ENCODE peak calls at places on chromosome 9, in six cellular contexts. Y, N, M, O, S and L are unnamed samples.

GRCh38 chr9:89676281-89676680 is 71.5 kb downstream of the GADD45G start:
- DNase-seq in Y (no peak), N (no peak), M (no peak), O (no peak), S (no peak), L (no peak)

GRCh38 chr9:132768932-132769894 is 98.9 kb downstream of the GTF3C4 start:
- DNase-seq in Y (peak; percentile 40), N (peak; percentile 49), M (peak; percentile 83), O (peak; percentile 68), S (peak; percentile 58), L (peak; percentile 50)

GRCh38 chr9:105307731-105308130 is 63.3 kb downstream of the SLC44A1 start:
- DNase-seq in Y (no peak), N (no peak), M (no peak), O (no peak), S (no peak), L (no peak)

GRCh38 chr9:105290401-105290800 is 46.0 kb downstream of the SLC44A1 start:
- DNase-seq in Y (no peak), N (no peak), M (no peak), O (no peak), S (no peak), L (no peak)

GRCh38 chr9:135909371-135909770 is 2.0 kb upstream of the CAMSAP1 start:
- DNase-seq in Y (no peak), N (no peak), M (no peak), O (no peak), S (no peak), L (no peak)

GRCh38 chr9:92138157-92138959 is 23.1 kb upstream of the SPTLC1 start:
- DNase-seq in Y (no peak), N (peak; percentile 50), M (peak; percentile 73), O (peak; percentile 46), S (peak; percentile 84), L (peak; percentile 76)

GRCh38 chr9:71285191-71285656 is 163.8 kb upstream of the TRPM3 start:
- DNase-seq in Y (no peak), N (peak; percentile 23), M (peak; percentile 42), O (peak; percentile 73), S (peak; percentile 62), L (peak; percentile 56)

GRCh38 chr9:83959061-83959460 is 21.0 kb downstream of the HNRNPK start:
- DNase-seq in Y (no peak), N (no peak), M (no peak), O (no peak), S (peak; percentile 69), L (no peak)

GRCh38 chr9:33813712-33814641 is 3.0 kb upstream of the UBE2R2 start:
- DNase-seq in Y (no peak), N (peak; percentile 62), M (peak; percentile 79), O (peak; percentile 93), S (peak; percentile 50), L (peak; percentile 6)

GRCh38 chr9:119318371-119318770 is 50.9 kb downstream of the BRINP1 start:
- DNase-seq in Y (no peak), N (no peak), M (no peak), O (no peak), S (no peak), L (no peak)

GRCh38 chr9:119902611-119903010 is 533.4 kb upstream of the BRINP1 start:
- DNase-seq in Y (no peak), N (no peak), M (no peak), O (no peak), S (no peak), L (no peak)

GRCh38 chr9:684950-685340 is 156.6 kb upstream of the DMRT1 start:
- DNase-seq in Y (no peak), N (no peak), M (peak; percentile 69), O (peak; percentile 89), S (peak; percentile 59), L (no peak)

GRCh38 chr9:71909887-71910601 is 949 bp downstream of the ABHD17B start:
- DNase-seq in Y (no peak), N (peak; percentile 46), M (peak; percentile 47), O (peak; percentile 62), S (peak; percentile 31), L (peak; percentile 29)

GRCh38 chr9:122866079-122866478 is 37.7 kb upstream of the PDCL start:
- DNase-seq in Y (no peak), N (no peak), M (no peak), O (no peak), S (no peak), L (no peak)

GRCh38 chr9:92774274-92774673 is 9.6 kb upstream of the BICD2 start:
- DNase-seq in Y (no peak), N (no peak), M (no peak), O (no peak), S (no peak), L (no peak)

GRCh38 chr9:89617978-89618377 is 13.2 kb downstream of the GADD45G start:
- DNase-seq in Y (no peak), N (no peak), M (no peak), O (no peak), S (no peak), L (no peak)

GRCh38 chr9:79623799-79624721 is 52.3 kb downstream of the TLE4 start:
- DNase-seq in Y (peak; percentile 79), N (peak; percentile 13), M (peak; percentile 93), O (peak; percentile 70), S (peak; percentile 4), L (peak; percentile 27)

GRCh38 chr9:84322830-84323229 is 17.7 kb downstream of the SLC28A3 start:
- DNase-seq in Y (no peak), N (no peak), M (no peak), O (peak; percentile 7), S (no peak), L (no peak)

GRCh38 chr9:137606005-137606601 is 617 bp downstream of the ARRDC1 start:
- DNase-seq in Y (no peak), N (no peak), M (peak; percentile 46), O (no peak), S (no peak), L (no peak)

GRCh38 chr9:131432050-131432449 is 38.2 kb downstream of the PRRC2B start:
- DNase-seq in Y (no peak), N (no peak), M (no peak), O (no peak), S (no peak), L (no peak)
- TF ChIP-seq MYC in Y (no peak), N (no peak), M (no peak), O (no peak), S (no peak), L (no peak)

GRCh38 chr9:19800884-19801283 is 12.0 kb upstream of the SLC24A2 start:
- DNase-seq in Y (no peak), N (no peak), M (no peak), O (no peak), S (no peak), L (no peak)
- TF ChIP-seq MYC in Y (no peak), N (no peak), M (no peak), O (no peak), S (no peak), L (no peak)

GRCh38 chr9:16344343-16344742 is 526.1 kb downstream of the BNC2 start:
- DNase-seq in Y (no peak), N (peak; percentile 66), M (no peak), O (peak; percentile 40), S (no peak), L (no peak)
- TF ChIP-seq MYC in Y (no peak), N (no peak), M (no peak), O (no peak), S (no peak), L (no peak)

GRCh38 chr9:76562511-76562911 is 103.5 kb downstream of the GCNT1 start:
- DNase-seq in Y (peak; percentile 38), N (no peak), M (peak; percentile 61), O (peak; percentile 42), S (no peak), L (no peak)
- TF ChIP-seq MYC in Y (no peak), N (no peak), M (no peak), O (no peak), S (no peak), L (no peak)

DNA sequence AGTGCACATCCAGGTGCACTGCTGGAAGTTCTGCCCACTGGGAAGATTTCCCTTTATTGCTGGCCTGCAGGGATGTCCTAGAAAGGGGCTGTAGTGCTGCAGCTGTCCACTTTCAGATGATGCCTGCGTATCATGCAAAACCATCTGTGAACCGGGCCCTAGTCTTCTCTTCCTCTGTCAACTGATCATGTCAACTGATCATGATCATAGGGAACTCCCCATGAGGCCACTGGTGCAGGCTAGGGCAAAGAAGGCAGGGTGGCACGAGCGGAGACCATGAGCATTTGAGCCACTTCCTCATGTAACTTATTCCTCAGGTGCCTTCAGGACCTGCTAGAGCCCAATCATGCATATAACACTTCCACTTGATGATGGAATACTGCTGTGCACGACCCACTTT is 4.5 kb upstream of the HSDL2 start:
- DNase-seq in Y (no peak), N (no peak), M (no peak), O (no peak), S (no peak), L (no peak)
- TF ChIP-seq MYC in Y (no peak), N (no peak), M (no peak), O (no peak), S (no peak), L (no peak)

DNA sequence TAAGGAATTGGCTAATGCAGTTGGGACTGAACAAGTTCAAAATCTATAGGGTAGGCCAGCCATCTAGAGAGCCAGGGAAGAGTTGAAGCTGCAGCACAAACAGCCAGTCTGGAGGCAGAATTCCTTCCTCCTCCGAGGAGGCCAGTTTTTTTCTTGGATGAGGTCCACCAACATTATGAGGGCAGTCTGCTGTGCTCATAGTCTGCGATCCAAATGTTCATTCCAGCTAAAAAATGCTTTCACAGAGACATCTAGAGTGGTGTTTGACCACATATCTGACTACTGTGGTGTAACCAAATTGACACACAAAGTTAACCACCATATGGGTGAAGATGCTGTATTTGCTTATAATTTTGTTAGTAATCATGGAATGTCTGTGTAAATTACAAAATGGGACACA is 70.5 kb downstream of the SPIN1 start:
- DNase-seq in Y (no peak), N (no peak), M (no peak), O (no peak), S (no peak), L (no peak)
- TF ChIP-seq MYC in Y (no peak), N (no peak), M (no peak), O (no peak), S (no peak), L (no peak)